ENCODE peak calls at places on chromosomes 5 and 9, in five cellular contexts. H is lower leg skin, V is neural crest cell, B is mucosa of gallbladder, O is heart right ventricle. F is an unnamed sample.

GRCh38 chr5:123080215-123080614 is 8.8 kb upstream of the PRDM6 start:
- DNase-seq in H (no peak), V (no peak), B (no peak), O (no peak), F (no peak)

GRCh38 chr5:80760178-80760577 is 105.4 kb upstream of the DHFR start:
- DNase-seq in H (no peak), V (no peak), B (no peak), O (no peak), F (no peak)

GRCh38 chr9:93947409-93948070 is 7.6 kb downstream of the BARX1 start:
- DNase-seq in H (no peak), V (no peak), B (no peak), O (no peak), F (no peak)

GRCh38 chr9:76342201-76342600 is 52.0 kb downstream of the RFK start:
- DNase-seq in H (no peak), V (no peak), B (no peak), O (no peak), F (no peak)

GRCh38 chr9:126126012-126126411 is 200.6 kb upstream of the MVB12B start:
- DNase-seq in H (peak; percentile 73), V (no peak), B (peak; percentile 6), O (no peak), F (no peak)

GRCh38 chr9:27367175-27367798 is 70.3 kb upstream of the EQTN start:
- DNase-seq in H (no peak), V (no peak), B (no peak), O (no peak), F (no peak)

GRCh38 chr9:106878943-106879916 is 16.3 kb downstream of the ZNF462 start:
- DNase-seq in H (peak; percentile 87), V (no peak), B (peak; percentile 85), O (peak; percentile 60), F (no peak)

GRCh38 chr9:86946712-86947145 is 577 bp downstream of the GAS1 start:
- DNase-seq in H (peak; percentile 92), V (peak; percentile 40), B (peak; percentile 36), O (no peak), F (peak; percentile 54)

F was measured in T1000.